ENCODE peak calls at places on chromosomes 1 and 21, in four cellular contexts. S, D, E and J are unnamed samples.

GRCh38 chr1:57839488-57839887 is 415.6 kb upstream of the DAB1 start:
- DNase-seq in D (no peak), E (no peak), S (no peak), J (no peak)

GRCh38 chr1:30758785-30759380 is 1.3 kb upstream of the LAPTM5 start:
- DNase-seq in S (peak; percentile 85), E (no peak), D (no peak), J (no peak)

GRCh38 chr1:118555638-118556037 is 370.6 kb upstream of the SPAG17 start:
- DNase-seq in E (no peak), S (no peak), D (no peak), J (no peak)

GRCh38 chr1:57966751-57967406 is 543.0 kb upstream of the DAB1 start:
- DNase-seq in E (peak; percentile 71), S (no peak), D (no peak), J (peak; percentile 38)

GRCh38 chr1:36712151-36712550 is 229.4 kb upstream of the CSF3R start:
- DNase-seq in S (no peak), D (no peak), E (no peak), J (no peak)

GRCh38 chr1:235017719-235018118 is 110.9 kb downstream of the TOMM20 start:
- DNase-seq in S (no peak), E (no peak), D (peak; percentile 41), J (no peak)

GRCh38 chr1:16068356-16069270 is 4.8 kb downstream of the FAM131C start:
- DNase-seq in D (no peak), E (no peak), S (no peak), J (no peak)

GRCh38 chr21:46171996-46172862 is 12.0 kb downstream of the SPATC1L start:
- DNase-seq in E (peak; percentile 42), D (no peak), S (no peak), J (no peak)

GRCh38 chr1:3597599-3597964 is 13.7 kb downstream of the MEGF6 start:
- DNase-seq in S (no peak), E (no peak), D (no peak), J (no peak)

GRCh38 chr1:184497962-184498723 is 111.3 kb downstream of the C1orf21 start:
- DNase-seq in D (no peak), E (peak; percentile 60), S (no peak), J (peak; percentile 80)

GRCh38 chr1:117001254-117001927 is at the start of gene CD101:
- DNase-seq in D (no peak), S (peak; percentile 82), E (no peak), J (no peak)

GRCh38 chr1:230129341-230129740 is 62.3 kb downstream of the GALNT2 start:
- DNase-seq in E (no peak), S (no peak), D (no peak), J (no peak)

GRCh38 chr1:33167650-33168447 is 14.0 kb downstream of the TRIM62 start:
- DNase-seq in S (no peak), D (no peak), E (no peak), J (no peak)

GRCh38 chr1:56710646-56711045 is 65.5 kb downstream of the PRKAA2 start:
- DNase-seq in E (no peak), D (no peak), S (no peak), J (no peak)

DNA sequence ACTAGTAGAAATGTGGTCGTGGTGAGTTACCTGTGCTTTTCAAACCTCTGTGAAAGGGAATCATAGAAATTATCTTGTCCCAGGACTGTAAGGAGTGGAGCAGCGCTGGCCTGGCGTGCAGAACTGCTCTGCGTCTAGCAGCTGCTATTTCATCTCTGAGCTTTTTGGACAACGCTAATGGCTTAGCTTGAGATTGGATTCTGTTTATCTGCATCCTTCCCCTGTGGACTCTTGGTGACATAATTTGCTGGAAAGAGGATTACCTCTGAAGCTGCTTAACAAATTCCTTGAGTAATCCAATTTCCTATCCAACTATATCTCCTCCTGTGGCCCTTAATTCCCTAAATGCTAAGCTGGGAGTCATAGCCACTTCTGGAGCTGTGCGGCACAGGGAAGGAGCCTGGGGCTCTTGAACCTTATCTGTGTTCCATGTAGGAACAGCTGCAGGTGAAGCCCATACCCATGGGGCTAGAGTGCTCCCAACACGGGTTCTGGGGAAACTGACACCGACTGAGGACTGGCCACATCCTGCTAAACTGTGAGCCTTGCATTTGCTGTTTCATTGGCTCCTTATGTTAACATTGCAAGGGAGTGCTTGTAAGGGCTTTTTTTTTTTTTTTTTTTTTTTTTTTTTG is 43.2 kb downstream of the IL6R start:
- DNase-seq in D (no peak), S (no peak), E (no peak), J (no peak)
- TF ChIP-seq YY1 in D (no peak), S (no peak), E (no peak), J (no peak)

DNA sequence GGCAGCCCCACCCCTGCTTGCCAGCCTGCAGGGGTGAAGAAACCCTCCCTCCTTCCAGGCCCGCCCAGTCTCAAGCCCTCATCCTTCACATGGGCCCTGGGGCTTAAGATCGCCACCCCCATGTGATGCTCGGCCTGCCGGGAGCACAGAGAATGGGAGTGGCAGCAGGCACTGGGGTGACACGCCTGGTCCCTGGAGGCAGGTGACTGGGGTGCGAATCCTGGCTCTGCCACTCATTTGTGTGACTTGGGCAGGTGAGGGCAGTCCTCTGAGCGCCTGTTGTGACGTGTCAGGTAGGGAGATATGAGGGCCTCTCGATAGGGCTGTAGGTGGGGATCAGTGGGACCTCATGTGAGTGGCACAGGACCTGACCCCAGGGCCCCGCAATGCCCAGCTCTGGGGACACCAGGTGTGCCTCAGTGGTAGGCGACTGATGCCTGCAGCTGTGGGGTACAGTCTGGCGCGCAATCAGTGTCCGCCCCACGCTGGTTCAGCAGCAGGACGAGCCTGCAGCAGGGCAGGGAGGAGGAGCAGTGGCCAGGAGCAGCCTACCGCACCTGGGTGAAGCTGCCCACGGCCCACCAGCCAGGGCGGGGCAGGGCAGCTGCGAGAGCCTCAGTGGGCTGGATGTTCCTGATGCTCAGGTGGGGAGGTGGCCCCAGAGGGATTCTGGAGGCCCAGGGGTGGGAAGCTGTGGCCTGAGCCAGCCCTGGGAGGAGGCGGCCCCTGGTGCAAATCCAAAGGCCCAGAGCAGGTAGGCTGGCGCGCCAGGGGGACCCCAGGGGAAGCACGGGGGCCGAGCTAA is 6.2 kb downstream of the SH2D5 start:
- DNase-seq in D (no peak), S (no peak), E (no peak), J (no peak)
- TF ChIP-seq SUZ12 in D (no peak), S (no peak), E (no peak), J (no peak)

GRCh38 chr21:36847189-36847588 is 119.3 kb downstream of the HLCS start:
- DNase-seq in S (no peak), D (peak; percentile 59), E (no peak), J (no peak)

GRCh38 chr21:36851121-36851520 is 115.3 kb downstream of the HLCS start:
- DNase-seq in D (no peak), E (no peak), S (no peak), J (no peak)

GRCh38 chr21:36850372-36850771 is 116.1 kb downstream of the HLCS start:
- DNase-seq in S (no peak), D (no peak), E (no peak), J (no peak)

GRCh38 chr21:36849461-36849860 is 117.0 kb downstream of the HLCS start:
- DNase-seq in E (no peak), D (no peak), S (no peak), J (no peak)

DNA sequence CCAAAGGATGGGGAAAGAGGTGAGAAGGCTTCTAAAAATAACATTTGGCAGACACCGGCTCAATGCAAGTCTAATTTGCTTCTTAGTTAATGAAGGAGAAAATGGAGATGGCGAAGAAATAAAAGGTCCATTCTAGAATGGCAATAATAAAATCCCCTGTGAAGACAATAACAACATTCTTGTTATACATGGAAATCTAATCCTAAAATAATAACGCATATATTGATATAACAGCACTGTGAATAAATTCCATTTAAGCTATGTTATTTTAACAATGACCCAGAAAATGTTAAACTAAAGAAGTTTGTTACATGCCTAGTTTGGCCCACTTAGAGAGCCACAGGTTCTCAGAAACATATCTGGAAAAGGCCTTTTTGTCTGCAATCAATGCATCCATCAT is 117.6 kb downstream of the HLCS start:
- DNase-seq in S (no peak), E (no peak), D (no peak), J (no peak)
- TF ChIP-seq YY1 in S (no peak), E (no peak), D (no peak), J (no peak)

GRCh38 chr1:157005965-157006364 is 39.6 kb downstream of the ARHGEF11 start:
- DNase-seq in E (no peak), D (no peak), S (no peak), J (no peak)

GRCh38 chr1:157006676-157007075 is 38.9 kb downstream of the ARHGEF11 start:
- DNase-seq in E (peak; percentile 41), S (no peak), D (no peak), J (no peak)

DNA sequence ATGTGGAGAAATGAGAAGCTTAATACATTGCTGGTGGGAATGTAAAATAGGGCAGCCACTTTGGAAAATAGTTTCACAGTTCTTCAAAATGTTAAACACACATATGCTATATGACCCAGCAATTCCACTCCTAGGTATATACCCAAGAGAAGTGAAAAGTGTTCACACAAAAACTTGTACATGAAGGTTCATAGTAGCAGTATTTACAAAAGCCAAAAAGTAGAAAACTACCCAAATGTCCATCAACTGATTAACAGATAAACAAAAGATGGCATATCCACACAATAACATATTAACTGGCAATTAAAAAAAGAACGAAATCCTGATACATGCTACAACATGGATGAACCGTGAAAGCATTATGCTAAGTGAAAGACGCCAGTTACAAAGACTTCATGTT is 33.7 kb downstream of the ARHGEF11 start:
- DNase-seq in D (no peak), S (no peak), E (no peak), J (no peak)
- TF ChIP-seq SUZ12 in D (no peak), S (no peak), E (no peak), J (no peak)

DNA sequence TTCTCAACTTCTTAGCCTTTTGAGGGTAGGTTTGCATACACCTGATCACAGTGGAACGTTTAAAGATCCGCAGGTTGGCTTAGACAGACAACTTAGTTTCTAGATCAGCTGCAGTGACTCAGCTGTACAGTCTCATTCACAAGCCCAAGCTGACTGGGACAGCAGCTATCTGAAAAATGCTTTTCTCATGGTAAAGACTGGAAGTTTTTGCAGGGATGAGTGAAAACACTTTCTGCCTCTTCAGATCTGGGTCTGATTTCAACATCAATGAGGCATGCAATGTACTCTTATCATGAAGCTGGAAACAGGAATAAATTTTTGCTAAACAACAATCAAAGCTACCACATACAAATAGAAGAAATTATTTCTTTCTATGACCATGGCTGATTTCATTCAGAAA is 61.1 kb upstream of the PTBP2 start:
- DNase-seq in S (no peak), D (no peak), E (no peak), J (no peak)
- TF ChIP-seq YY1 in S (no peak), D (no peak), E (no peak), J (no peak)

DNA sequence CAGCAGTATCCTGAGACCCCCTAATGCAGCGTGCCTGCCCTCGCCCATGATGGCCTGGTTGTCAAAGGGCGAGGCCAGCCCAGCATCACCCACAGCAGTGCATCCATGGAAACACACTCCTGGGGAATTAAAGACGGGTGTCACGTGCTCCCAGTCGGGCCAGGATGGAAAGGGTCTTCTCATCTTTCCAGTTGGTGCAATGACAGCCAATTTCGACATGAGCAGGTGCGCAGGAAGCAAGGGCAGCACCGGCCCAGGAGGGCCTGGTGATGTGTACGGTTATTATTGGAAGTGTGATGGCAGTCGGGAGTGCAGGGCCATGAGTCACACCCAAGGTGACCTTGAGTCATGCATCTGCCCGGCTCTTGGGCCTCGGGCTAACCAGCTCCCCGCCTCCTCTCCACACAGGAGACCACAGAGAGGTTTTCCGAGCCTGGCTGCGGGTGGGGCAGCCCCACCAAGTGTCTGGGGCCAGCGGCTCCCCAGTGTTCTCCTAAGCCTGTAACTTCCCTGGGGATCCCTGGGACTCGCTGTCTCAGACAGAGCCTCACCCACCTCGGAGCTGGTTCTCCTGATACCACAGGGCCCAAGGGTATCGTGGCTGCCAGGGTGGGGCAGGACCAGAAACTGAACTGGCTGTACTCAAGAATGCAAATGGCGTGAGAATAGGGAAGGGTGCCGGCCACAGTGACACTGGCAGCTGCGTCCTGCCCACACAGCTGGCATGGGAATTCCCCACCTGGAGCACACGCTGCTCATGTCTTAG is 119.8 kb downstream of the SIK1 start:
- DNase-seq in D (peak; percentile 61), E (no peak), S (peak; percentile 39), J (no peak)
- TF ChIP-seq SUZ12 in D (no peak), E (no peak), S (no peak), J (no peak)

GRCh38 chr1:157496121-157496526 is 56.2 kb downstream of the FCRL5 start:
- DNase-seq in D (peak; percentile 36), E (peak; percentile 71), S (no peak), J (peak; percentile 52)
- TF ChIP-seq YY1 in D (no peak), E (no peak), S (peak; percentile 40), J (no peak)